ENCODE peak calls at places on chromosome 1, in six cellular contexts. One of them, this sample, is unnamed.

GRCh38 chr1:155125946-155126493 is 1.7 kb upstream of the EFNA1 start:
- DNase-seq in Caco-2: peak
- DNase-seq in adrenal gland: peak
- DNase-seq in naive thymus-derived CD8-positive, alpha-beta T cell: no peak
- DNase-seq in caudate nucleus: peak
- DNase-seq in mesothelial cell of epicardium: no peak
- DNase-seq in this sample: peak

GRCh38 chr1:109827466-109827865 is 63.7 kb upstream of the EPS8L3 start:
- DNase-seq in Caco-2: no peak
- DNase-seq in adrenal gland: peak
- DNase-seq in naive thymus-derived CD8-positive, alpha-beta T cell: no peak
- DNase-seq in caudate nucleus: no peak
- DNase-seq in mesothelial cell of epicardium: no peak
- DNase-seq in this sample: no peak

GRCh38 chr1:156337888-156338179 is 258 bp downstream of the CCT3 start:
- DNase-seq in Caco-2: no peak
- DNase-seq in adrenal gland: no peak
- DNase-seq in naive thymus-derived CD8-positive, alpha-beta T cell: no peak
- DNase-seq in caudate nucleus: peak
- DNase-seq in mesothelial cell of epicardium: no peak
- DNase-seq in this sample: no peak

GRCh38 chr1:91844862-91845528 is 41.0 kb downstream of the TGFBR3 start:
- DNase-seq in Caco-2: no peak
- DNase-seq in adrenal gland: peak
- DNase-seq in naive thymus-derived CD8-positive, alpha-beta T cell: no peak
- DNase-seq in caudate nucleus: no peak
- DNase-seq in mesothelial cell of epicardium: no peak
- DNase-seq in this sample: peak

GRCh38 chr1:66764994-66765578 is 12.8 kb downstream of the DYNLT5 start:
- DNase-seq in Caco-2: peak
- DNase-seq in adrenal gland: peak
- DNase-seq in naive thymus-derived CD8-positive, alpha-beta T cell: peak
- DNase-seq in caudate nucleus: peak
- DNase-seq in mesothelial cell of epicardium: no peak
- DNase-seq in this sample: peak

GRCh38 chr1:233448290-233448689 is 120.8 kb downstream of the MAP3K21 start:
- DNase-seq in Caco-2: no peak
- DNase-seq in adrenal gland: no peak
- DNase-seq in naive thymus-derived CD8-positive, alpha-beta T cell: no peak
- DNase-seq in caudate nucleus: no peak
- DNase-seq in mesothelial cell of epicardium: no peak
- DNase-seq in this sample: no peak

GRCh38 chr1:35443768-35444518 is 113.3 kb downstream of the KIAA0319L start:
- DNase-seq in Caco-2: no peak
- DNase-seq in adrenal gland: no peak
- DNase-seq in naive thymus-derived CD8-positive, alpha-beta T cell: peak
- DNase-seq in caudate nucleus: peak
- DNase-seq in mesothelial cell of epicardium: no peak
- DNase-seq in this sample: peak

GRCh38 chr1:209674957-209675566 is at the start of gene G0S2:
- DNase-seq in Caco-2: peak
- DNase-seq in adrenal gland: peak
- DNase-seq in naive thymus-derived CD8-positive, alpha-beta T cell: peak
- DNase-seq in caudate nucleus: no peak
- DNase-seq in mesothelial cell of epicardium: no peak
- DNase-seq in this sample: no peak

GRCh38 chr1:19384113-19384512 is 72.0 kb downstream of the SLC66A1 start:
- DNase-seq in Caco-2: no peak
- DNase-seq in adrenal gland: peak
- DNase-seq in naive thymus-derived CD8-positive, alpha-beta T cell: no peak
- DNase-seq in caudate nucleus: no peak
- DNase-seq in mesothelial cell of epicardium: no peak
- DNase-seq in this sample: no peak

GRCh38 chr1:191913234-191913948 is 244.9 kb upstream of the RGS18 start:
- DNase-seq in Caco-2: no peak
- DNase-seq in adrenal gland: no peak
- DNase-seq in naive thymus-derived CD8-positive, alpha-beta T cell: no peak
- DNase-seq in caudate nucleus: no peak
- DNase-seq in mesothelial cell of epicardium: no peak
- DNase-seq in this sample: no peak

GRCh38 chr1:218377143-218377660 is 32.1 kb downstream of the TGFB2 start:
- DNase-seq in Caco-2: peak
- DNase-seq in adrenal gland: no peak
- DNase-seq in naive thymus-derived CD8-positive, alpha-beta T cell: peak
- DNase-seq in caudate nucleus: no peak
- DNase-seq in mesothelial cell of epicardium: no peak
- DNase-seq in this sample: peak